ENCODE peak calls at places on chromosomes 1 and 21, in five cellular contexts. One of them, this sample, is unnamed.

GRCh38 chr1:102191723-102192122 is 195.0 kb upstream of the OLFM3 start:
- DNase-seq in glutamatergic neuron: no peak
- DNase-seq in lung microvascular endothelial cell: peak; percentile 45
- DNase-seq in germinal center: no peak
- DNase-seq in GM10248: peak; percentile 4
- DNase-seq in this sample: peak; percentile 49

GRCh38 chr21:37463083-37463780 is 96.7 kb downstream of the DYRK1A start:
- DNase-seq in GM10248: peak; percentile 20
- DNase-seq in glutamatergic neuron: no peak
- DNase-seq in germinal center: peak; percentile 36
- DNase-seq in lung microvascular endothelial cell: peak; percentile 58
- DNase-seq in this sample: peak; percentile 36

GRCh38 chr21:42621828-42622199 is 31.6 kb upstream of the PDE9A start:
- DNase-seq in lung microvascular endothelial cell: no peak
- DNase-seq in germinal center: no peak
- DNase-seq in GM10248: no peak
- DNase-seq in glutamatergic neuron: no peak
- DNase-seq in this sample: no peak

GRCh38 chr1:37537378-37537777 is 16.7 kb downstream of the SNIP1 start:
- DNase-seq in GM10248: no peak
- DNase-seq in germinal center: no peak
- DNase-seq in lung microvascular endothelial cell: peak; percentile 8
- DNase-seq in glutamatergic neuron: no peak
- DNase-seq in this sample: no peak

GRCh38 chr1:155970531-155971167 is 7.7 kb downstream of the ARHGEF2 start:
- DNase-seq in GM10248: peak; percentile 85
- DNase-seq in glutamatergic neuron: no peak
- DNase-seq in lung microvascular endothelial cell: peak; percentile 55
- DNase-seq in germinal center: peak; percentile 79
- DNase-seq in this sample: peak; percentile 28

GRCh38 chr1:13908128-13908527 is 208.1 kb downstream of the PRDM2 start:
- DNase-seq in glutamatergic neuron: no peak
- DNase-seq in lung microvascular endothelial cell: no peak
- DNase-seq in germinal center: no peak
- DNase-seq in GM10248: no peak
- DNase-seq in this sample: peak; percentile 25

GRCh38 chr1:45969866-45970265 is 162.6 kb downstream of the PIK3R3 start:
- DNase-seq in lung microvascular endothelial cell: peak; percentile 28
- DNase-seq in GM10248: no peak
- DNase-seq in germinal center: no peak
- DNase-seq in glutamatergic neuron: no peak
- DNase-seq in this sample: no peak

GRCh38 chr1:228920791-228921190 is 185.5 kb downstream of the RHOU start:
- DNase-seq in glutamatergic neuron: no peak
- DNase-seq in germinal center: no peak
- DNase-seq in GM10248: no peak
- DNase-seq in lung microvascular endothelial cell: no peak
- DNase-seq in this sample: no peak

GRCh38 chr1:35707253-35708178 is 11.2 kb downstream of the C1orf216 start:
- DNase-seq in germinal center: peak; percentile 54
- DNase-seq in lung microvascular endothelial cell: peak; percentile 17
- DNase-seq in GM10248: peak; percentile 62
- DNase-seq in glutamatergic neuron: peak; percentile 88
- DNase-seq in this sample: peak; percentile 65

GRCh38 chr1:186213225-186213607 is 161.8 kb downstream of the TPR start:
- DNase-seq in GM10248: no peak
- DNase-seq in germinal center: no peak
- DNase-seq in lung microvascular endothelial cell: peak; percentile 9
- DNase-seq in glutamatergic neuron: no peak
- DNase-seq in this sample: no peak